ENCODE peak calls at places on chromosomes 7 and 10, in four cellular contexts. One of them, this sample, is unnamed.

GRCh38 chr7:135562720-135563119 is 5.0 kb downstream of the NUP205 start:
- DNase-seq in hepatic stellate cell: no peak
- DNase-seq in stimulated activated CD4-positive, alpha-beta T cell treated with anti-CD3 and anti-CD28 coated beads, Interleukin-1b, Interleukin-23, amount 100 ng/mL, for 1 hour: no peak
- DNase-seq in aorta: no peak
- DNase-seq in this sample: no peak

GRCh38 chr7:14195896-14196295 is 206.4 kb upstream of the ETV1 start:
- DNase-seq in hepatic stellate cell: no peak
- DNase-seq in stimulated activated CD4-positive, alpha-beta T cell treated with anti-CD3 and anti-CD28 coated beads, Interleukin-1b, Interleukin-23, amount 100 ng/mL, for 1 hour: no peak
- DNase-seq in aorta: no peak
- DNase-seq in this sample: no peak

GRCh38 chr7:42115795-42116194 is 121.2 kb downstream of the GLI3 start:
- DNase-seq in hepatic stellate cell: no peak
- DNase-seq in stimulated activated CD4-positive, alpha-beta T cell treated with anti-CD3 and anti-CD28 coated beads, Interleukin-1b, Interleukin-23, amount 100 ng/mL, for 1 hour: no peak
- DNase-seq in aorta: no peak
- DNase-seq in this sample: no peak

GRCh38 chr10:27646194-27646593 is 99.4 kb downstream of the MKX start:
- DNase-seq in hepatic stellate cell: no peak
- DNase-seq in stimulated activated CD4-positive, alpha-beta T cell treated with anti-CD3 and anti-CD28 coated beads, Interleukin-1b, Interleukin-23, amount 100 ng/mL, for 1 hour: no peak
- DNase-seq in aorta: no peak
- DNase-seq in this sample: peak; percentile 24

GRCh38 chr10:36888925-36889573 is 236.3 kb upstream of the ANKRD30A start:
- DNase-seq in hepatic stellate cell: no peak
- DNase-seq in stimulated activated CD4-positive, alpha-beta T cell treated with anti-CD3 and anti-CD28 coated beads, Interleukin-1b, Interleukin-23, amount 100 ng/mL, for 1 hour: peak; percentile 9
- DNase-seq in aorta: no peak
- DNase-seq in this sample: no peak

GRCh38 chr10:110613996-110614495 is 30.1 kb upstream of the RBM20 start:
- DNase-seq in hepatic stellate cell: no peak
- DNase-seq in stimulated activated CD4-positive, alpha-beta T cell treated with anti-CD3 and anti-CD28 coated beads, Interleukin-1b, Interleukin-23, amount 100 ng/mL, for 1 hour: no peak
- DNase-seq in aorta: no peak
- DNase-seq in this sample: no peak

GRCh38 chr10:120077707-120078492 is 185.4 kb downstream of the SEC23IP start:
- DNase-seq in hepatic stellate cell: no peak
- DNase-seq in stimulated activated CD4-positive, alpha-beta T cell treated with anti-CD3 and anti-CD28 coated beads, Interleukin-1b, Interleukin-23, amount 100 ng/mL, for 1 hour: no peak
- DNase-seq in aorta: no peak
- DNase-seq in this sample: no peak

GRCh38 chr7:91569702-91570457 is 305.6 kb downstream of the FZD1 start:
- DNase-seq in hepatic stellate cell: no peak
- DNase-seq in stimulated activated CD4-positive, alpha-beta T cell treated with anti-CD3 and anti-CD28 coated beads, Interleukin-1b, Interleukin-23, amount 100 ng/mL, for 1 hour: no peak
- DNase-seq in aorta: no peak
- DNase-seq in this sample: no peak

GRCh38 chr10:133258818-133259602 is 17.7 kb downstream of the ADAM8 start:
- DNase-seq in hepatic stellate cell: peak; percentile 99
- DNase-seq in stimulated activated CD4-positive, alpha-beta T cell treated with anti-CD3 and anti-CD28 coated beads, Interleukin-1b, Interleukin-23, amount 100 ng/mL, for 1 hour: peak; percentile 50
- DNase-seq in aorta: peak; percentile 95
- DNase-seq in this sample: peak; percentile 97

GRCh38 chr10:63812491-63812890 is 291.3 kb downstream of the REEP3 start:
- DNase-seq in hepatic stellate cell: no peak
- DNase-seq in stimulated activated CD4-positive, alpha-beta T cell treated with anti-CD3 and anti-CD28 coated beads, Interleukin-1b, Interleukin-23, amount 100 ng/mL, for 1 hour: no peak
- DNase-seq in aorta: no peak
- DNase-seq in this sample: no peak

GRCh38 chr7:74269757-74270277 is 15.6 kb upstream of the RFC2 start:
- DNase-seq in hepatic stellate cell: peak; percentile 64
- DNase-seq in stimulated activated CD4-positive, alpha-beta T cell treated with anti-CD3 and anti-CD28 coated beads, Interleukin-1b, Interleukin-23, amount 100 ng/mL, for 1 hour: peak; percentile 28
- DNase-seq in aorta: peak; percentile 62
- DNase-seq in this sample: peak; percentile 29

GRCh38 chr7:37310322-37311080 is 138.2 kb downstream of the ELMO1 start:
- DNase-seq in hepatic stellate cell: no peak
- DNase-seq in stimulated activated CD4-positive, alpha-beta T cell treated with anti-CD3 and anti-CD28 coated beads, Interleukin-1b, Interleukin-23, amount 100 ng/mL, for 1 hour: no peak
- DNase-seq in aorta: no peak
- DNase-seq in this sample: no peak

GRCh38 chr10:107081644-107082043 is 82.9 kb downstream of the SORCS1 start:
- DNase-seq in hepatic stellate cell: no peak
- DNase-seq in stimulated activated CD4-positive, alpha-beta T cell treated with anti-CD3 and anti-CD28 coated beads, Interleukin-1b, Interleukin-23, amount 100 ng/mL, for 1 hour: no peak
- DNase-seq in aorta: no peak
- DNase-seq in this sample: no peak

GRCh38 chr7:142088022-142088714 is 23.4 kb upstream of the MGAM2 start:
- DNase-seq in hepatic stellate cell: no peak
- DNase-seq in stimulated activated CD4-positive, alpha-beta T cell treated with anti-CD3 and anti-CD28 coated beads, Interleukin-1b, Interleukin-23, amount 100 ng/mL, for 1 hour: no peak
- DNase-seq in aorta: no peak
- DNase-seq in this sample: no peak

GRCh38 chr7:105808703-105809590 is 67.5 kb downstream of the ATXN7L1 start:
- DNase-seq in hepatic stellate cell: no peak
- DNase-seq in stimulated activated CD4-positive, alpha-beta T cell treated with anti-CD3 and anti-CD28 coated beads, Interleukin-1b, Interleukin-23, amount 100 ng/mL, for 1 hour: peak; percentile 57
- DNase-seq in aorta: peak; percentile 65
- DNase-seq in this sample: no peak

GRCh38 chr7:47302560-47302959 is 279.4 kb downstream of the TNS3 start:
- DNase-seq in hepatic stellate cell: no peak
- DNase-seq in stimulated activated CD4-positive, alpha-beta T cell treated with anti-CD3 and anti-CD28 coated beads, Interleukin-1b, Interleukin-23, amount 100 ng/mL, for 1 hour: no peak
- DNase-seq in aorta: no peak
- DNase-seq in this sample: no peak

GRCh38 chr7:618539-619355 is 99.1 kb upstream of the PDGFA start:
- DNase-seq in hepatic stellate cell: no peak
- DNase-seq in stimulated activated CD4-positive, alpha-beta T cell treated with anti-CD3 and anti-CD28 coated beads, Interleukin-1b, Interleukin-23, amount 100 ng/mL, for 1 hour: no peak
- DNase-seq in aorta: peak; percentile 53
- DNase-seq in this sample: no peak

GRCh38 chr10:50635286-50635685 is 11.5 kb upstream of the SGMS1 start:
- DNase-seq in hepatic stellate cell: peak; percentile 37
- DNase-seq in stimulated activated CD4-positive, alpha-beta T cell treated with anti-CD3 and anti-CD28 coated beads, Interleukin-1b, Interleukin-23, amount 100 ng/mL, for 1 hour: no peak
- DNase-seq in aorta: no peak
- DNase-seq in this sample: peak; percentile 33

GRCh38 chr10:78976825-78977760 is 91.7 kb upstream of the ZMIZ1 start:
- DNase-seq in hepatic stellate cell: no peak
- DNase-seq in stimulated activated CD4-positive, alpha-beta T cell treated with anti-CD3 and anti-CD28 coated beads, Interleukin-1b, Interleukin-23, amount 100 ng/mL, for 1 hour: no peak
- DNase-seq in aorta: no peak
- DNase-seq in this sample: no peak